ENCODE peak calls at places on chromosomes 1 and 21, in five cellular contexts. One of them, this sample, is unnamed.

GRCh38 chr1:24151175-24151533 is 8.2 kb upstream of the IL22RA1 start:
- DNase-seq in fibroblast of mammary gland: no peak
- DNase-seq in transverse colon: peak
- DNase-seq in fibroblast of the aortic adventitia: no peak
- DNase-seq in nephron progenitor cell: peak
- DNase-seq in this sample: no peak

GRCh38 chr1:199002670-199003069 is 363.8 kb downstream of the PTPRC start:
- DNase-seq in fibroblast of mammary gland: peak
- DNase-seq in transverse colon: no peak
- DNase-seq in fibroblast of the aortic adventitia: peak
- DNase-seq in nephron progenitor cell: no peak
- DNase-seq in this sample: no peak

GRCh38 chr1:41379741-41380130 is 18.5 kb downstream of the FOXO6 start:
- DNase-seq in fibroblast of mammary gland: no peak
- DNase-seq in transverse colon: no peak
- DNase-seq in fibroblast of the aortic adventitia: no peak
- DNase-seq in nephron progenitor cell: no peak
- DNase-seq in this sample: no peak

GRCh38 chr1:181397841-181398240 is 85.5 kb upstream of the CACNA1E start:
- DNase-seq in fibroblast of mammary gland: no peak
- DNase-seq in transverse colon: no peak
- DNase-seq in fibroblast of the aortic adventitia: no peak
- DNase-seq in nephron progenitor cell: no peak
- DNase-seq in this sample: peak

GRCh38 chr1:107404756-107405155 is 263.9 kb downstream of the NTNG1 start:
- DNase-seq in fibroblast of mammary gland: peak
- DNase-seq in transverse colon: no peak
- DNase-seq in fibroblast of the aortic adventitia: peak
- DNase-seq in nephron progenitor cell: no peak
- DNase-seq in this sample: no peak

GRCh38 chr1:243680861-243681260 is 169.2 kb downstream of the AKT3 start:
- DNase-seq in fibroblast of mammary gland: no peak
- DNase-seq in transverse colon: no peak
- DNase-seq in fibroblast of the aortic adventitia: no peak
- DNase-seq in nephron progenitor cell: no peak
- DNase-seq in this sample: no peak

GRCh38 chr1:3233031-3233430 is 164.0 kb downstream of the PRDM16 start:
- DNase-seq in fibroblast of mammary gland: no peak
- DNase-seq in transverse colon: no peak
- DNase-seq in fibroblast of the aortic adventitia: no peak
- DNase-seq in nephron progenitor cell: no peak
- DNase-seq in this sample: no peak

GRCh38 chr1:51684776-51685175 is 67.9 kb downstream of the OSBPL9 start:
- DNase-seq in fibroblast of mammary gland: no peak
- DNase-seq in transverse colon: no peak
- DNase-seq in fibroblast of the aortic adventitia: no peak
- DNase-seq in nephron progenitor cell: no peak
- DNase-seq in this sample: no peak

GRCh38 chr1:39115271-39116110 is 89.0 kb upstream of the MACF1 start:
- DNase-seq in fibroblast of mammary gland: peak
- DNase-seq in transverse colon: no peak
- DNase-seq in fibroblast of the aortic adventitia: peak
- DNase-seq in nephron progenitor cell: no peak
- DNase-seq in this sample: no peak

GRCh38 chr1:206112600-206113301 is 4.4 kb downstream of the AVPR1B start:
- DNase-seq in fibroblast of mammary gland: no peak
- DNase-seq in transverse colon: peak
- DNase-seq in fibroblast of the aortic adventitia: no peak
- DNase-seq in nephron progenitor cell: no peak
- DNase-seq in this sample: no peak

GRCh38 chr21:42338730-42339715 is 11.8 kb downstream of the TFF2 start:
- DNase-seq in fibroblast of mammary gland: no peak
- DNase-seq in transverse colon: no peak
- DNase-seq in fibroblast of the aortic adventitia: no peak
- DNase-seq in nephron progenitor cell: no peak
- DNase-seq in this sample: no peak

GRCh38 chr1:188669715-188670114 is 1807.9 kb downstream of the BRINP3 start:
- DNase-seq in fibroblast of mammary gland: no peak
- DNase-seq in transverse colon: no peak
- DNase-seq in fibroblast of the aortic adventitia: peak
- DNase-seq in nephron progenitor cell: no peak
- DNase-seq in this sample: no peak

GRCh38 chr1:34361121-34361520 is 184.4 kb downstream of the C1orf94 start:
- DNase-seq in fibroblast of mammary gland: no peak
- DNase-seq in transverse colon: no peak
- DNase-seq in fibroblast of the aortic adventitia: no peak
- DNase-seq in nephron progenitor cell: no peak
- DNase-seq in this sample: no peak

GRCh38 chr1:42929434-42930177 is 29.1 kb downstream of the SLC2A1 start:
- DNase-seq in fibroblast of mammary gland: no peak
- DNase-seq in transverse colon: no peak
- DNase-seq in fibroblast of the aortic adventitia: no peak
- DNase-seq in nephron progenitor cell: no peak
- DNase-seq in this sample: no peak

GRCh38 chr1:66644331-66644730 is 107.9 kb upstream of the DYNLT5 start:
- DNase-seq in fibroblast of mammary gland: no peak
- DNase-seq in transverse colon: no peak
- DNase-seq in fibroblast of the aortic adventitia: no peak
- DNase-seq in nephron progenitor cell: no peak
- DNase-seq in this sample: no peak

GRCh38 chr1:182061597-182061996 is at the start of gene ZNF648:
- DNase-seq in fibroblast of mammary gland: no peak
- DNase-seq in transverse colon: no peak
- DNase-seq in fibroblast of the aortic adventitia: no peak
- DNase-seq in nephron progenitor cell: no peak
- DNase-seq in this sample: no peak

GRCh38 chr1:14836426-14837140 is 238.1 kb downstream of the KAZN start:
- DNase-seq in fibroblast of mammary gland: no peak
- DNase-seq in transverse colon: no peak
- DNase-seq in fibroblast of the aortic adventitia: no peak
- DNase-seq in nephron progenitor cell: no peak
- DNase-seq in this sample: no peak

GRCh38 chr1:3442331-3442730 is 12.1 kb upstream of the ARHGEF16 start:
- DNase-seq in fibroblast of mammary gland: no peak
- DNase-seq in transverse colon: no peak
- DNase-seq in fibroblast of the aortic adventitia: no peak
- DNase-seq in nephron progenitor cell: no peak
- DNase-seq in this sample: no peak

GRCh38 chr1:61287014-61287413 is 204.7 kb downstream of the NFIA start:
- DNase-seq in fibroblast of mammary gland: peak
- DNase-seq in transverse colon: no peak
- DNase-seq in fibroblast of the aortic adventitia: peak
- DNase-seq in nephron progenitor cell: no peak
- DNase-seq in this sample: no peak

GRCh38 chr1:43432907-43433306 is 20.8 kb downstream of the HYI start:
- DNase-seq in fibroblast of mammary gland: no peak
- DNase-seq in transverse colon: no peak
- DNase-seq in fibroblast of the aortic adventitia: no peak
- DNase-seq in nephron progenitor cell: no peak
- DNase-seq in this sample: no peak

GRCh38 chr1:201385299-201385891 is 7.9 kb upstream of the TNNT2 start:
- DNase-seq in fibroblast of mammary gland: peak
- DNase-seq in transverse colon: peak
- DNase-seq in fibroblast of the aortic adventitia: peak
- DNase-seq in nephron progenitor cell: peak
- DNase-seq in this sample: peak

GRCh38 chr1:176789571-176790090 is 326.7 kb downstream of the PAPPA2 start:
- DNase-seq in fibroblast of mammary gland: no peak
- DNase-seq in transverse colon: no peak
- DNase-seq in fibroblast of the aortic adventitia: peak
- DNase-seq in nephron progenitor cell: no peak
- DNase-seq in this sample: no peak

GRCh38 chr1:61980561-61980960 is 214.1 kb upstream of the L1TD1 start:
- DNase-seq in fibroblast of mammary gland: peak
- DNase-seq in transverse colon: no peak
- DNase-seq in fibroblast of the aortic adventitia: no peak
- DNase-seq in nephron progenitor cell: no peak
- DNase-seq in this sample: no peak

GRCh38 chr1:193303849-193304248 is 117.4 kb upstream of the B3GALT2 start:
- DNase-seq in fibroblast of mammary gland: no peak
- DNase-seq in transverse colon: no peak
- DNase-seq in fibroblast of the aortic adventitia: no peak
- DNase-seq in nephron progenitor cell: no peak
- DNase-seq in this sample: no peak

GRCh38 chr1:219897914-219898313 is 30.4 kb downstream of the SLC30A10 start:
- DNase-seq in fibroblast of mammary gland: no peak
- DNase-seq in transverse colon: no peak
- DNase-seq in fibroblast of the aortic adventitia: peak
- DNase-seq in nephron progenitor cell: no peak
- DNase-seq in this sample: no peak

GRCh38 chr1:84253041-84253440 is 48.5 kb upstream of the SAMD13 start:
- DNase-seq in fibroblast of mammary gland: peak
- DNase-seq in transverse colon: no peak
- DNase-seq in fibroblast of the aortic adventitia: peak
- DNase-seq in nephron progenitor cell: no peak
- DNase-seq in this sample: no peak

GRCh38 chr1:197807216-197807615 is 31.9 kb upstream of the DENND1B start:
- DNase-seq in fibroblast of mammary gland: no peak
- DNase-seq in transverse colon: no peak
- DNase-seq in fibroblast of the aortic adventitia: no peak
- DNase-seq in nephron progenitor cell: no peak
- DNase-seq in this sample: peak
- TF ChIP-seq CTCF in fibroblast of mammary gland: no peak
- TF ChIP-seq CTCF in transverse colon: no peak
- TF ChIP-seq CTCF in fibroblast of the aortic adventitia: no peak
- TF ChIP-seq CTCF in nephron progenitor cell: no peak
- TF ChIP-seq CTCF in this sample: no peak

GRCh38 chr1:75768021-75768420 is 18.0 kb upstream of the RABGGTB start:
- DNase-seq in fibroblast of mammary gland: no peak
- DNase-seq in transverse colon: no peak
- DNase-seq in fibroblast of the aortic adventitia: no peak
- DNase-seq in nephron progenitor cell: no peak
- DNase-seq in this sample: no peak

GRCh38 chr1:75765697-75766355 is 20.2 kb upstream of the RABGGTB start:
- DNase-seq in fibroblast of mammary gland: peak
- DNase-seq in transverse colon: no peak
- DNase-seq in fibroblast of the aortic adventitia: peak
- DNase-seq in nephron progenitor cell: no peak
- DNase-seq in this sample: no peak

DNA sequence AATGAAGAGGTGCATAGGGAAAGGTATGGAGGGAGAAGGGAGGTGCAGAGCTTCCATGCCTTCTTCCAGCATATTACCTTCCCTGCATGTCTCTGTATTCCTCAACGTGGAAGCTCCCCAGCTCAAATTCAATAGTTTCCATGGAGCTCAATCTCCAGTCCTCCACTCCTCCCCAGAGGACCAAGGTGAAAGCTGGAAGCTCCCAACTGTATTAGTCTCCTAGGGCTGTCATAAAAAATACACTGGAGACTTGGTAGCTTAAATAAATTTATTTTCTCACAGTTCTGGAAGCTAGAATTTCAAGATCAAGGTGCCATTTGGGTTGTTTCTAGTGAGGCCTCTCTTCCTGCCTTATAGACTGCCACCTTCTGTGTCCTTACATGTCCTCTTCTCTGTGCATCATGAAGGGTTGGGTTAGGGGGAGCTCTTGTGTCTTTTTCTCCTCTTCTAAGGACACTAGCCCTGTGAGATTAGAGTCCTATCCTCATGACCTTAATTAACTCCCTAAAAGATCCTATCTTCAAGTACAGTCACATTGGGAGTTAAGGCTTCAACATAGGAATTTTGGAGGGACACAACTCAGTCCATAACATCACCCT is 21.9 kb upstream of the RABGGTB start:
- DNase-seq in fibroblast of mammary gland: no peak
- DNase-seq in transverse colon: no peak
- DNase-seq in fibroblast of the aortic adventitia: no peak
- DNase-seq in nephron progenitor cell: no peak
- DNase-seq in this sample: no peak
- TF ChIP-seq CTCF in fibroblast of mammary gland: no peak
- TF ChIP-seq CTCF in transverse colon: no peak
- TF ChIP-seq CTCF in fibroblast of the aortic adventitia: no peak
- TF ChIP-seq CTCF in nephron progenitor cell: no peak
- TF ChIP-seq CTCF in this sample: no peak

DNA sequence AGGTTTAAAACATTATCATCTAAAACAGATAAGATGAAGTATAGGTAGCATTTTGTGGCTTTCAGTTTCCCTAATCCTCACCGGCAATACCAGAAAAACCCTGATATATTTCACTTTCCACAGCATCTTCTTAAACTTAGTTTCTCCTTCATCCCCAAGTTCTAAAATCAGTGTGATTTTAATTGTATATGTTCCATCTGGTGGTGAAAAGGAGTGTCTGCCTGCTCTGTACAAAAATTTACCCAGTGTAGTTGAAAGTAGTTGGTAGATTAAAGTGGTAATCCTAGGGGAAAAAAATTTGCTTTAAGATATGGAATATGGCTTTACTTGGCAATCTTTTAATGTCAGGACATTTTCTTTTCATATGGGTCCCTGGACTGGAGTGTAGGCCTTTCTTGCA is 74.3 kb downstream of the CEP350 start:
- DNase-seq in fibroblast of mammary gland: no peak
- DNase-seq in transverse colon: no peak
- DNase-seq in fibroblast of the aortic adventitia: peak
- DNase-seq in nephron progenitor cell: no peak
- DNase-seq in this sample: no peak
- TF ChIP-seq CTCF in fibroblast of mammary gland: peak
- TF ChIP-seq CTCF in transverse colon: no peak
- TF ChIP-seq CTCF in fibroblast of the aortic adventitia: peak
- TF ChIP-seq CTCF in nephron progenitor cell: no peak
- TF ChIP-seq CTCF in this sample: no peak

GRCh38 chr1:229025576-229025975 is 245.3 kb upstream of the RAB4A start:
- DNase-seq in fibroblast of mammary gland: no peak
- DNase-seq in transverse colon: no peak
- DNase-seq in fibroblast of the aortic adventitia: no peak
- DNase-seq in nephron progenitor cell: no peak
- DNase-seq in this sample: no peak

GRCh38 chr1:229022595-229023350 is 248.1 kb upstream of the RAB4A start:
- DNase-seq in fibroblast of mammary gland: no peak
- DNase-seq in transverse colon: no peak
- DNase-seq in fibroblast of the aortic adventitia: no peak
- DNase-seq in nephron progenitor cell: no peak
- DNase-seq in this sample: no peak

GRCh38 chr1:229023651-229024295 is 247.1 kb upstream of the RAB4A start:
- DNase-seq in fibroblast of mammary gland: no peak
- DNase-seq in transverse colon: no peak
- DNase-seq in fibroblast of the aortic adventitia: no peak
- DNase-seq in nephron progenitor cell: no peak
- DNase-seq in this sample: no peak

GRCh38 chr1:229027158-229027557 is 243.8 kb upstream of the RAB4A start:
- DNase-seq in fibroblast of mammary gland: no peak
- DNase-seq in transverse colon: no peak
- DNase-seq in fibroblast of the aortic adventitia: no peak
- DNase-seq in nephron progenitor cell: no peak
- DNase-seq in this sample: no peak

DNA sequence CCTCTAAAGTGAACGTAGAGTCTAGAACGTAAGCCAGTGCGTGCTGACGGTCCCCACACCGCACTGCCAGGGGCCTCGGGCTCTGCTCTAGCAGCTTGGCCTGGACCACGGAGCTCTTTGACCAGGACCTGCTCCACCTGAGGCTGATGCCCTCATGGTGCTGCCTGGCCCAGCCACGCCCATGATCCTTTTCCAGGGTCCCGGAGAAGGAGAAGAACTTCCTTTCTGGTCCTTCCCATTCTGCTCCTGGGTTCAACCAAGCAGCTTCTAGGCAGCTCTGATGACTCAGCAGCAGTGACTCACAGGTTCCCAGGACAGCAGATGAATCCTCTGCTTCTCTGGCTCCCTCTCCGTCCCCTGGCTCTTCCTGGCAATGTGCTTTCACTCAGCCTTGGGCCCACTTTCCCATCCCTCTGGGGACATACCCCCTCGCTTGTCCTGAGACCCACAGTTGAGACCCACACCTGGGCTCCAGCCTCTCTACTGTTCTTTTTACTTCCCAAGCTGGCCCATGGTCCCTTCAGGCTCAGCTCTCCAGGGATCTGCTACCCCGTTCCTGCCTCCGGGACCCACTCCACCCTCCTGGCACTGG is 246.3 kb upstream of the RAB4A start:
- DNase-seq in fibroblast of mammary gland: peak
- DNase-seq in transverse colon: peak
- DNase-seq in fibroblast of the aortic adventitia: peak
- DNase-seq in nephron progenitor cell: no peak
- DNase-seq in this sample: no peak
- TF ChIP-seq CTCF in fibroblast of mammary gland: peak
- TF ChIP-seq CTCF in transverse colon: no peak
- TF ChIP-seq CTCF in fibroblast of the aortic adventitia: no peak
- TF ChIP-seq CTCF in nephron progenitor cell: no peak
- TF ChIP-seq CTCF in this sample: no peak

This sample was measured in GM20000.